ENCODE peak calls at places on chromosome 19, in six cellular contexts. B is ELR; I is substantia nigra; X is nucleus accumbens; N is activated CD4-positive, alpha-beta T cell treated with anti-CD3 and anti-CD28 coated beads, Interleukin-2, amount 50 U/mL, for 4 hours; G is smooth muscle cell of the brain vasculature. F is an unnamed sample.

GRCh38 chr19:18588611-18589379 is at the start of gene REX1BD:
- DNase-seq in B (peak; percentile 81), I (peak; percentile 71), X (no peak), N (peak; percentile 88), G (no peak), F (peak; percentile 80)

GRCh38 chr19:7562646-7563393 is 27.3 kb downstream of the PNPLA6 start:
- DNase-seq in B (no peak), I (no peak), X (no peak), N (no peak), G (no peak), F (no peak)

GRCh38 chr19:28700176-28700575 is 512.8 kb downstream of the UQCRFS1 start:
- DNase-seq in B (no peak), I (no peak), X (no peak), N (no peak), G (no peak), F (no peak)

GRCh38 chr19:45119582-45119981 is 26.6 kb downstream of the PPP1R37 start:
- DNase-seq in B (no peak), I (no peak), X (no peak), N (no peak), G (no peak), F (no peak)

GRCh38 chr19:38617764-38618589 is at the start of gene MAP4K1:
- DNase-seq in B (no peak), I (peak; percentile 48), X (no peak), N (peak; percentile 50), G (no peak), F (no peak)

GRCh38 chr19:18173054-18173571 is 500 bp upstream of the IFI30 start:
- DNase-seq in B (no peak), I (no peak), X (no peak), N (no peak), G (no peak), F (no peak)

GRCh38 chr19:45768644-45769053 is 403 bp downstream of the SIX5 start:
- DNase-seq in B (peak; percentile 58), I (no peak), X (no peak), N (peak; percentile 19), G (no peak), F (no peak)

GRCh38 chr19:15551183-15552004 is 43.1 kb downstream of the CYP4F22 start:
- DNase-seq in B (peak; percentile 44), I (no peak), X (no peak), N (peak; percentile 54), G (no peak), F (no peak)

GRCh38 chr19:4518345-4519171 is at the start of gene PLIN4:
- DNase-seq in B (no peak), I (peak; percentile 78), X (no peak), N (no peak), G (no peak), F (peak; percentile 73)

GRCh38 chr19:9865732-9866627 is 30.9 kb downstream of the PIN1 start:
- DNase-seq in B (no peak), I (peak; percentile 10), X (no peak), N (no peak), G (no peak), F (peak; percentile 16)

GRCh38 chr19:35587326-35587725 is 1.4 kb downstream of the PMIS2 start:
- DNase-seq in B (no peak), I (no peak), X (no peak), N (no peak), G (no peak), F (no peak)

GRCh38 chr19:33484226-33484774 is 37.3 kb downstream of the PEPD start:
- DNase-seq in B (no peak), I (no peak), X (no peak), N (no peak), G (no peak), F (no peak)

GRCh38 chr19:34193439-34193838 is 21.1 kb downstream of the LSM14A start:
- DNase-seq in B (no peak), I (no peak), X (no peak), N (no peak), G (no peak), F (no peak)

GRCh38 chr19:17103177-17103576 is 27.6 kb downstream of the MYO9B start:
- DNase-seq in B (peak; percentile 77), I (no peak), X (no peak), N (no peak), G (no peak), F (peak; percentile 7)

GRCh38 chr19:5142725-5143097 is 173.8 kb downstream of the KDM4B start:
- DNase-seq in B (no peak), I (no peak), X (no peak), N (no peak), G (no peak), F (no peak)

GRCh38 chr19:3398114-3398899 is 31.9 kb downstream of the NFIC start:
- DNase-seq in B (no peak), I (peak; percentile 97), X (no peak), N (no peak), G (no peak), F (peak; percentile 92)

GRCh38 chr19:14450168-14450874 is 17.2 kb downstream of the PKN1 start:
- DNase-seq in B (peak; percentile 78), I (no peak), X (no peak), N (peak; percentile 39), G (no peak), F (no peak)

GRCh38 chr19:51799311-51799997 is 4.5 kb downstream of the FPR3 start:
- DNase-seq in B (peak; percentile 95), I (peak; percentile 42), X (no peak), N (no peak), G (peak; percentile 93), F (peak; percentile 29)

GRCh38 chr19:51142119-51142518 is at the start of gene SIGLEC7:
- DNase-seq in B (no peak), I (no peak), X (no peak), N (no peak), G (no peak), F (no peak)

GRCh38 chr19:17997969-17998826 is 9.8 kb upstream of the ARRDC2 start:
- DNase-seq in B (peak; percentile 82), I (no peak), X (no peak), N (no peak), G (no peak), F (no peak)

GRCh38 chr19:49469828-49470614 is 4.0 kb upstream of the FLT3LG start:
- DNase-seq in B (no peak), I (no peak), X (no peak), N (peak; percentile 51), G (no peak), F (no peak)

GRCh38 chr19:16429066-16429758 is 42.6 kb downstream of the EPS15L1 start:
- DNase-seq in B (no peak), I (peak; percentile 53), X (no peak), N (no peak), G (no peak), F (peak; percentile 31)

GRCh38 chr19:50173144-50173543 is 10.1 kb upstream of the IZUMO2 start:
- DNase-seq in B (no peak), I (no peak), X (no peak), N (no peak), G (no peak), F (no peak)

GRCh38 chr19:7840629-7841028 is 10.6 kb downstream of the EVI5L start:
- DNase-seq in B (no peak), I (no peak), X (no peak), N (no peak), G (no peak), F (no peak)

F was measured in midbrain.